ENCODE peak calls at places on chromosomes 7 and 10, in nine cellular contexts. B is heart left ventricle, Z is neuronal stem cell, E is sigmoid colon, J is tibial nerve, X is K562, Y is PC-3, S is aorta, K is tibial artery. V is an unnamed sample. For H3K4me1 and H3K27me3, the result is how much of the 10 kb centered on the place peaks cover.

GRCh38 chr7:42492895-42493294 is 255.9 kb upstream of the GLI3 start:
- DNase-seq in B (no peak), Z (no peak), E (no peak), J (no peak), X (no peak), Y (no peak), S (no peak), K (no peak), V (no peak)

GRCh38 chr10:132550366-132551092 is 12.9 kb downstream of the INPP5A start:
- DNase-seq in B (peak), Z (no peak), E (peak), J (no peak), X (no peak), Y (no peak), S (peak), K (peak), V (no peak)

GRCh38 chr10:11874568-11875182 is 51.5 kb downstream of the PROSER2 start:
- DNase-seq in B (peak), Z (peak), E (peak), J (no peak), X (peak), Y (peak), S (peak), K (no peak), V (peak)

GRCh38 chr7:51016546-51016945 is 233.8 kb upstream of the GRB10 start:
- DNase-seq in B (peak), Z (no peak), E (no peak), J (no peak), X (no peak), Y (no peak), S (no peak), K (no peak), V (no peak)

GRCh38 chr10:17025444-17026295 is 103.9 kb downstream of the CUBN start:
- DNase-seq in B (no peak), Z (no peak), E (peak), J (no peak), X (no peak), Y (peak), S (peak), K (no peak), V (peak)

GRCh38 chr10:92822060-92822634 is 26.2 kb upstream of the EXOC6 start:
- DNase-seq in B (no peak), Z (no peak), E (no peak), J (no peak), X (peak), Y (peak), S (no peak), K (no peak), V (no peak)

GRCh38 chr10:91313761-91314520 is 93.5 kb downstream of the PCGF5 start:
- DNase-seq in B (no peak), Z (no peak), E (no peak), J (no peak), X (no peak), Y (no peak), S (no peak), K (no peak), V (no peak)

GRCh38 chr10:112981553-112981952 is 31.5 kb downstream of the TCF7L2 start:
- DNase-seq in B (no peak), Z (no peak), E (peak), J (no peak), X (no peak), Y (no peak), S (no peak), K (no peak), V (no peak)

GRCh38 chr10:79241990-79242619 is 105.2 kb upstream of the PPIF start:
- DNase-seq in B (peak), Z (no peak), E (peak), J (no peak), X (peak), Y (peak), S (peak), K (peak), V (no peak)

GRCh38 chr7:47500103-47500563 is 81.8 kb downstream of the TNS3 start:
- DNase-seq in B (no peak), Z (no peak), E (peak), J (no peak), X (no peak), Y (no peak), S (peak), K (no peak), V (no peak)
- H3K4me1 ChIP-seq in B (under half), Z (under half), E (half or more), J (under half), X (under half), Y (under half), S (under half), K (under half), V (under half)

GRCh38 chr7:101127460-101128039 is 646 bp downstream of the SERPINE1 start:
- DNase-seq in B (no peak), Z (no peak), E (no peak), J (no peak), X (no peak), Y (no peak), S (no peak), K (no peak), V (no peak)

GRCh38 chr7:101125989-101126650 is 784 bp upstream of the SERPINE1 start:
- DNase-seq in B (peak), Z (no peak), E (peak), J (peak), X (no peak), Y (no peak), S (peak), K (peak), V (no peak)

GRCh38 chr7:101128040-101128834 is 1.3 kb downstream of the SERPINE1 start:
- DNase-seq in B (no peak), Z (no peak), E (no peak), J (no peak), X (no peak), Y (peak), S (no peak), K (no peak), V (no peak)

GRCh38 chr7:101126651-101127459 is at the start of gene SERPINE1:
- DNase-seq in B (peak), Z (no peak), E (peak), J (peak), X (peak), Y (peak), S (peak), K (peak), V (peak)

DNA sequence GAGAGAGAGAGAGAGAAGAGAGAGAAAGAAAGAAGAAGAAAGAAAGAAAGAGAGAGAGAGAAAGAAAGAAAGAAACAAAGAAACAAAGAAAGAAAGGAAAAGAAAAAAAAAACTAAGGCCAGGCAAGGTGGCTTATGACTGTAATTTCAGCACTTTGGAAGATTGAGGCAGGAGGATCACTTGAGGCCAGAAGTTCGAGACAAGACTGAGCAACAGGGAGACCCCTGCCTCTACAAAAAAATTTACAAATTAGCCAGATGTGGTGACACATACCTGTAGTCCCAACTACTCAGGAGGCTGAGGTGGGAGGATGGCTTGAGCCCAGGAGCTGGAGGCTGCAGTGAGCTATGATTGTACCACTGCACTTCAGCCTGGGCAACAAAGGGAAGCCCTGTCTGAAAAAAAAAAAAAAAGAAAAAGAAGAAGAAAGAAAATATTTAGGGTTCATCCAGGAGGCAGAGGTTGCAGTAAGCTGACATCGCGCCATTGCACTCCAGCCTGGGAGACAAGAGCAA is 2.8 kb downstream of the SERPINE1 start:
- DNase-seq in B (no peak), Z (no peak), E (no peak), J (no peak), X (no peak), Y (no peak), S (no peak), K (no peak), V (no peak)
- H3K4me3 ChIP-seq in B (no peak), Z (no peak), E (no peak), J (no peak), X (no peak), Y (no peak), S (no peak), K (peak), V (no peak)

DNA sequence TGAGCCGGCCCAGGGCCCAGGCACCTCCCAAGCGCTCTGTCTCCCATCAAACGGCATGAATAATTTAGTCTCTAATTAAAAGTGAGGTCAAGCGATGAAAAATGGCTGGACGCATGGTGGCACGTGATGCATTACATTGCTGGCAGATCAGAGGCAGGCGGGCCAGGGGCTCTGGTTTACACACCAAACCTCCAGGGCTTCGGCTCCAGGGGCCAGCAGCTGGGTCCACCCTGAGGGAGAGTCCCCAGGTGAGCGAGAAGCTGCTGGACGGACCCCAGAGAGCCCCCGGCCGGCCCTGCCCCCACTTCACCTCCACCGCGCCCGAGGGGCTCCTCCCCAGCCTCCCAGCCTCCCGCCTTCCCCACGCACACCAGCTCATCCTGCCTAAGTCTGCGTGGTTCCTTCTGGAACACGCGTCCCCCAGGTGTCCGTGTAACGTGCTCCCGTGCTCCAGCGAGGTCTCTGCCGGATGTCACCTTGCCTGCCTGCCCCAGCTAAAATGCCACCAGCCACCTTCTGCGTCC is 23.2 kb downstream of the UNCX start:
- DNase-seq in B (peak), Z (no peak), E (no peak), J (no peak), X (no peak), Y (no peak), S (peak), K (no peak), V (no peak)
- H3K27me3 ChIP-seq in B (half or more), Z (under half), E (under half), J (under half), X (under half), Y (under half), S (under half), K (half or more), V (under half)

GRCh38 chr7:55439627-55440026 is 74.5 kb downstream of the LANCL2 start:
- DNase-seq in B (no peak), Z (no peak), E (no peak), J (no peak), X (no peak), Y (peak), S (no peak), K (no peak), V (peak)
- H3K4me1 ChIP-seq in B (under half), Z (under half), E (under half), J (under half), X (under half), Y (under half), S (under half), K (under half), V (under half)

GRCh38 chr7:29564455-29565185 is 985 bp downstream of the PRR15 start:
- DNase-seq in B (peak), Z (no peak), E (peak), J (no peak), X (no peak), Y (peak), S (peak), K (peak), V (no peak)

GRCh38 chr7:29565186-29565540 is 1.5 kb downstream of the PRR15 start:
- DNase-seq in B (no peak), Z (no peak), E (no peak), J (no peak), X (no peak), Y (no peak), S (no peak), K (no peak), V (no peak)

GRCh38 chr7:29561271-29561670 is 2.4 kb upstream of the PRR15 start:
- DNase-seq in B (no peak), Z (no peak), E (no peak), J (no peak), X (no peak), Y (no peak), S (no peak), K (no peak), V (no peak)

GRCh38 chr7:29563590-29564454 is at the start of gene PRR15:
- DNase-seq in B (peak), Z (no peak), E (peak), J (no peak), X (no peak), Y (peak), S (peak), K (peak), V (no peak)

GRCh38 chr7:29562307-29562706 is 1.3 kb upstream of the PRR15 start:
- DNase-seq in B (no peak), Z (no peak), E (no peak), J (no peak), X (no peak), Y (no peak), S (no peak), K (no peak), V (no peak)
- H3K4me3 ChIP-seq in B (no peak), Z (no peak), E (no peak), J (no peak), X (no peak), Y (peak), S (no peak), K (no peak), V (no peak)

V was measured in naive thymus-derived CD4-positive, alpha-beta T cell.